ENCODE peak calls at places on chromosomes 11 and 22, in four cellular contexts. G is lower lobe of right lung, C is transverse colon, L is fibroblast of lung. Q is an unnamed sample.

GRCh38 chr22:45164217-45165123 is 745 bp downstream of the NUP50 start:
- DNase-seq in C (peak; percentile 32), G (peak; percentile 55), L (peak; percentile 23), Q (peak; percentile 65)

GRCh38 chr11:76233936-76234703 is 27.8 kb upstream of the WNT11 start:
- DNase-seq in G (peak; percentile 72), C (peak; percentile 55), L (peak; percentile 44), Q (peak; percentile 89)

GRCh38 chr11:57248780-57249383 is 11.8 kb upstream of the APLNR start:
- DNase-seq in L (peak; percentile 68), G (peak; percentile 51), C (peak; percentile 63), Q (peak; percentile 81)

GRCh38 chr11:35216962-35217667 is 78.1 kb downstream of the CD44 start:
- DNase-seq in G (no peak), L (peak; percentile 42), C (no peak), Q (no peak)

GRCh38 chr11:8812438-8812837 is 98.6 kb upstream of the AKIP1 start:
- DNase-seq in L (peak; percentile 65), C (no peak), G (peak; percentile 89), Q (no peak)

GRCh38 chr11:83285771-83286528 is at the start of gene CCDC90B:
- DNase-seq in G (peak; percentile 96), C (peak; percentile 96), L (peak; percentile 99), Q (peak; percentile 100)

GRCh38 chr22:19066531-19067271 is 55.5 kb downstream of the DGCR2 start:
- DNase-seq in C (no peak), G (peak; percentile 23), L (peak; percentile 58), Q (no peak)

GRCh38 chr11:134587345-134587744 is 175.3 kb upstream of the B3GAT1 start:
- DNase-seq in L (no peak), C (no peak), G (no peak), Q (no peak)

GRCh38 chr22:50173983-50174355 is 3.4 kb downstream of the PANX2 start:
- DNase-seq in L (no peak), C (no peak), G (no peak), Q (peak; percentile 34)

GRCh38 chr11:126514061-126514713 is 158.7 kb downstream of the ST3GAL4 start:
- DNase-seq in L (no peak), C (no peak), G (no peak), Q (no peak)

GRCh38 chr11:128689946-128690745 is 3.7 kb upstream of the FLI1 start:
- DNase-seq in L (peak; percentile 26), G (peak; percentile 48), C (no peak), Q (no peak)

GRCh38 chr11:116502641-116503061 is 270.1 kb downstream of the BUD13 start:
- DNase-seq in C (no peak), G (no peak), L (no peak), Q (no peak)

GRCh38 chr11:66283461-66284105 is 5.4 kb downstream of the YIF1A start:
- DNase-seq in G (no peak), L (no peak), C (no peak), Q (no peak)

GRCh38 chr11:438101-438844 is 3.5 kb downstream of the ANO9 start:
- DNase-seq in G (peak; percentile 45), C (no peak), L (no peak), Q (no peak)

GRCh38 chr11:3853935-3854659 is 1.4 kb upstream of the STIM1 start:
- DNase-seq in G (peak; percentile 57), C (peak; percentile 60), L (no peak), Q (peak; percentile 85)

GRCh38 chr22:47163481-47163875 is 401.0 kb downstream of the TBC1D22A start:
- DNase-seq in G (peak; percentile 28), C (peak; percentile 3), L (no peak), Q (no peak)

GRCh38 chr11:125569913-125570621 is 790 bp downstream of the EI24 start:
- DNase-seq in C (no peak), G (no peak), L (peak; percentile 8), Q (peak; percentile 49)

GRCh38 chr11:35953081-35953480 is 9.2 kb downstream of the LDLRAD3 start:
- DNase-seq in L (no peak), G (no peak), C (no peak), Q (no peak)

GRCh38 chr11:117478926-117479325 is 151.3 kb downstream of the CEP164 start:
- DNase-seq in C (no peak), G (no peak), L (no peak), Q (no peak)

DNA sequence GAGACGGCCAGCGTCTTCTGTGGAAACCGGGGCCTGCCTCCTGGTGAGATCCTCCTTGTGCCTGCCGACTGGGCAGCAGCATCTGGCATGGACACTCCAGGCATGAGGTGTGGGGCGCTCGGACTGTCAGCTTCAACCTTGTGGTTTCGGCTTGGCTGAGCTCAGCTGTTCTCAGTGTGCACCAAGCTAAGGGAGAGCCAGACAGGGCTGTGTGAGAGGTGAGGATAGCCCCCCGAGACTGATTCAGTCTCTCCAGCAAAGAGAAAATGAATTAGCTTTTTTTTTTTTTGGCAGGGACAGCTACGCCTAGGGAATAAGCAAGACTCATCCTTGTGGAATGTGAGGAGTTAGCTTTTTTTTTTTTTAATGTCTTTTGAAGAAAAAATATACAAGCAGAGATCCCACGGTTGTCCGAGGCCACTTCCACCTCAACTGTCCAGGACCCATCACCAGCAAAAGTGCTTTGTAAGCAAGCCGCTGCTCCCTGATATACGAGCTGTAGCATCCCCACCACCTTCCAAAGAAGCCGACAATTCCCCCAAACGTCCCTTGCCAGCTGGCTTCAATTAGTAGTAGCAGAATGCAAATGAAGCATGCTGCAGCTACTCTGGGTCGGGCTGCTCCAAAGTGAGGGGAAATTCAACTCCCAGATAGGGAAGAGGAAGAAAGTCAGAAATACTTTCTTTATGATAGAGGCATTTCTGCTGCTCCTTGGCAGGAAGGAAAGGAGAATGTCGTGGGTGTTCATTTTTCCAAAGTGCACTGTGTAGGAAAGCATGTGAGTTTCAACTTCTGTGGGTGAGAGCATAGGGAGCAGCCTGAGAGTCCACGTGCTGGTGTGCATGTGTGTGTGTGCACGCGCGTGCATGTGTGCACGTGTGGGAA is 9.8 kb upstream of the THY1 start:
- DNase-seq in G (no peak), C (no peak), L (peak; percentile 91), Q (peak; percentile 49)
- H3K4me3 ChIP-seq in G (peak overlapping the region; percentile 14), C (no peak overlapping the region), L (peak overlapping the region; percentile 44), Q (peak overlapping the region; percentile 20)

DNA sequence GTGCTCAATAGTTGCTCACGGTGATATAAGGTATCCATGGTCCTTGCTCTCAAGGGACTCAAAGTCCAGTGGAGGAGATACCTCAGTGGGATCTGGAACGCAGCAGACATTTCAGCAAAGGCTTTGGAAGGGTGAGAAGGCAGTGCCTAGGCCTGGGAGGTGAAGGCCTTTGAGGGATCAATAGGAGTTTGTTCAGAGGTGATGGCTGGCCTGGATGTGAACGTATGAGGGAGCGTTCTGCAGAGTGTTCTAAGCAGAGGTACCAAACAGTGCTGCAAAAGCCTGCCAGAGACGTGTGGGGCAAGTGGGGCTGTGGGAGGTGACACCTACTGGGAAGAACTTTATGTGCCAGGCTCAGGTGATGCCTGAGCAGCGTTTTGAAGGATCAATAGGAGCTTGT is 7.4 kb upstream of the MB start:
- DNase-seq in C (no peak), G (no peak), L (no peak), Q (no peak)
- H3K27ac ChIP-seq in C (no peak overlapping the region), G (no peak overlapping the region), L (no peak overlapping the region), Q (no peak overlapping the region)

DNA sequence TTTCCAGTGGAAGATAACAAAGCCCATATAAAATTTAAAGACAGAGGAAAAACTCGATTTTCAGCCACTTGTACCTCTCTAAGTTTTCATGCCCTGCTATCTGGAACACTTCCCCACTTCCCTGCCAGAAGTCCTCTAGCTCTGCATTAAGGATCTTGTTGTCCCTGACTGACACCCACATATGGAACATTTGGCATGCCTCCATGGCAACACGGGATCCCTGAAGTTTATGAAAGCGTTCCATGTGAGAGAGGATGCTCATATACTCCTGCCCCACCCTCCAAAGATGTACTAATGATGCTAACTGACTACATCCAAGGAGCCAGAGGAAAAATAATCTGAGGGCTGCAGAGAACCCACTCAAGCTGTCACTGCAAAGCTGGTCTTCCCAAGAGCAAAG is 8.8 kb upstream of the C11orf91 start:
- DNase-seq in C (no peak), L (no peak), G (no peak), Q (no peak)
- H3K4me3 ChIP-seq in C (no peak overlapping the region), L (no peak overlapping the region), G (no peak overlapping the region), Q (no peak overlapping the region)

DNA sequence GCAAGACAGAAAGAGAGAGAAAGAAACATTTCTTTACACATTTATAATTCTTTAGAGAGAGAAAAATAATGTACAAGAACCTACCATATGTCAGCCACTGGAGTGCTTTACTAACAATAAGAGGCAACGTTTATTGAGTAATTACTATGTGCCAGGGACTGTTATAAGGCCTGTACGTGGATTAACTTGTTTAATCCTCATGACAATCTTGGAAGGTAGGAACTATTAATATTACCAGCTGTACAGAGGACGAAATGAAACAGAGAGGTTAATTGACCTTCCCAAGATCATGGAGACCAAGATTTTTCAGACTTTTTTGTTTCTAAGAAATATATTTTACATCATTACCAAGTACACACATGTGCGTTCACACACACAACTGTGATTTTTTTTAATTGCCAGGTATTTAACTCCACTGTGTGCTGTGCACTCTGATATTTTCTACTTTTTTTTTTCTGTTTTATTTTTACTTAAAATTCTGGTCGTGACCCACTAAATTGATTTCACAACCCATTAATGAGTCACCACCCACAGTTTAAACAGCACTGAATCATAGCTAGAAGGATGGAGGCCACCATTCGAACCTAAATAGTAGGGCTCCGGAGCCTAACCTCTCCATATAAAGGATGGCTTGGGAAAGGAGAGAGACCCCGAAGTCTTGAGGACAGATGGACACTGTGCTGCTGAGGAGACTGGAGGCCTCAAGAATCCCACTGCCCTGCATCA is 21.4 kb downstream of the CREB3L1 start:
- DNase-seq in C (no peak), G (no peak), L (peak; percentile 94), Q (no peak)
- H3K27ac ChIP-seq in C (peak overlapping the region; percentile 30), G (no peak overlapping the region), L (peak overlapping the region; percentile 24), Q (no peak overlapping the region)

Q was measured in Karpas-422.